ENCODE peak calls at places on chromosomes 11 and 22, in nine cellular contexts. K, R, E, B, Z, T, H, C and Q are unnamed samples.

GRCh38 chr11:110184974-110185597 is 91.9 kb downstream of the ZC3H12C start:
- DNase-seq in R (no peak), K (no peak), T (peak), B (no peak), C (no peak), E (no peak), H (no peak), Z (peak), Q (peak)

GRCh38 chr22:21643533-21644357 is 1.6 kb downstream of the SDF2L1 start:
- DNase-seq in K (no peak), R (no peak), E (no peak), C (no peak), Z (no peak), T (no peak), B (no peak), H (no peak), Q (no peak)

GRCh38 chr22:40325315-40325714 is 21.0 kb upstream of the ADSL start:
- DNase-seq in B (peak), T (no peak), R (no peak), K (peak), C (peak), Z (no peak), H (no peak), E (no peak), Q (no peak)

GRCh38 chr11:93020248-93021088 is 51.0 kb downstream of the MTNR1B start:
- DNase-seq in Z (peak), R (no peak), E (peak), B (no peak), C (no peak), T (peak), K (no peak), H (no peak), Q (peak)

GRCh38 chr22:30308518-30309230 is 18.1 kb downstream of the TBC1D10A start:
- DNase-seq in H (no peak), R (no peak), B (no peak), K (no peak), Z (peak), T (peak), C (no peak), E (no peak), Q (no peak)

GRCh38 chr11:60360621-60361020 is 17.7 kb upstream of the MS4A7 start:
- DNase-seq in C (no peak), Z (no peak), T (no peak), R (no peak), E (no peak), K (no peak), H (no peak), B (no peak), Q (no peak)

GRCh38 chr11:73539506-73540084 is 58.3 kb downstream of the FAM168A start:
- DNase-seq in C (no peak), E (no peak), H (no peak), T (no peak), Z (no peak), R (no peak), B (no peak), K (no peak), Q (no peak)

GRCh38 chr11:74685905-74686304 is 45.3 kb downstream of the CHRDL2 start:
- DNase-seq in T (no peak), E (no peak), K (no peak), Z (no peak), R (no peak), B (no peak), C (no peak), H (no peak), Q (no peak)

GRCh38 chr11:13126430-13126829 is 117.3 kb downstream of the RASSF10 start:
- DNase-seq in T (peak), Z (peak), K (no peak), C (no peak), B (no peak), E (no peak), H (no peak), R (no peak), Q (peak)

GRCh38 chr11:70799386-70799785 is 401.1 kb downstream of the CTTN start:
- DNase-seq in R (no peak), B (no peak), H (no peak), K (no peak), E (no peak), T (no peak), C (no peak), Z (no peak), Q (peak)

GRCh38 chr22:22897036-22897435 is 9.4 kb downstream of the IGLL5 start:
- DNase-seq in C (no peak), R (no peak), H (no peak), B (no peak), T (no peak), E (no peak), K (no peak), Z (no peak), Q (no peak)

GRCh38 chr11:47948137-47948536 is 32.2 kb upstream of the PTPRJ start:
- DNase-seq in B (no peak), C (peak), H (no peak), K (no peak), Z (no peak), E (no peak), R (no peak), T (no peak), Q (no peak)

GRCh38 chr11:2377511-2378443 is 667 bp downstream of the CD81 start:
- DNase-seq in K (peak), C (peak), Z (peak), B (peak), T (peak), R (no peak), H (peak), E (no peak), Q (peak)

GRCh38 chr11:91081440-91082088 is 858.7 kb upstream of the CHORDC1 start:
- DNase-seq in C (peak), K (no peak), R (no peak), Z (peak), E (no peak), H (peak), B (no peak), T (peak), Q (peak)

GRCh38 chr11:11036185-11037161 is 178.6 kb upstream of the ZBED5 start:
- DNase-seq in H (no peak), R (peak), T (peak), K (no peak), B (no peak), C (peak), E (peak), Z (peak), Q (peak)

GRCh38 chr11:67033661-67034166 is 10.8 kb downstream of the SYT12 start:
- DNase-seq in K (no peak), Z (peak), R (no peak), H (no peak), T (peak), E (peak), B (no peak), C (peak), Q (peak)

GRCh38 chr22:24414984-24415945 is 12.1 kb upstream of the ADORA2A start:
- DNase-seq in T (no peak), Z (peak), E (no peak), H (no peak), K (no peak), B (no peak), R (no peak), C (no peak), Q (no peak)

GRCh38 chr22:44550666-44551491 is 52.8 kb upstream of the RTL6 start:
- DNase-seq in E (peak), T (peak), Z (peak), K (no peak), B (no peak), H (peak), R (peak), C (peak), Q (peak)

GRCh38 chr11:20127671-20128527 is 32.4 kb downstream of the DBX1 start:
- DNase-seq in R (peak), Z (peak), E (no peak), C (peak), H (peak), T (peak), B (peak), K (peak), Q (peak)

GRCh38 chr11:62445314-62445740 is 26.5 kb downstream of the SCGB1A1 start:
- DNase-seq in Z (peak), R (no peak), H (peak), T (peak), E (no peak), C (no peak), K (no peak), B (no peak), Q (peak)

GRCh38 chr11:62443390-62444201 is 24.8 kb downstream of the SCGB1A1 start:
- DNase-seq in K (no peak), R (no peak), E (no peak), C (no peak), H (peak), B (no peak), Z (no peak), T (no peak), Q (no peak)

GRCh38 chr11:62446091-62446490 is 27.3 kb downstream of the SCGB1A1 start:
- DNase-seq in R (no peak), T (no peak), C (no peak), H (no peak), K (no peak), E (no peak), B (no peak), Z (no peak), Q (no peak)

GRCh38 chr11:62444835-62445234 is 26.0 kb downstream of the SCGB1A1 start:
- DNase-seq in R (no peak), T (no peak), E (no peak), Z (no peak), C (no peak), K (no peak), H (no peak), B (no peak), Q (no peak)

GRCh38 chr11:62444271-62444833 is 25.5 kb downstream of the SCGB1A1 start:
- DNase-seq in B (no peak), E (no peak), C (peak), K (no peak), Z (peak), H (peak), R (no peak), T (no peak), Q (peak)
- H3K4me3 ChIP-seq in B (no peak), E (peak), C (no peak), K (peak), Z (peak), H (peak), R (peak), T (peak), Q (peak)

GRCh38 chr11:16605440-16605970 is 132.9 kb upstream of the C11orf58 start:
- DNase-seq in R (peak), E (no peak), Z (peak), B (no peak), K (no peak), T (peak), H (no peak), C (peak), Q (peak)
- H3K4me3 ChIP-seq in R (peak), E (peak), Z (peak), B (peak), K (peak), T (peak), H (peak), C (peak), Q (peak)

DNA sequence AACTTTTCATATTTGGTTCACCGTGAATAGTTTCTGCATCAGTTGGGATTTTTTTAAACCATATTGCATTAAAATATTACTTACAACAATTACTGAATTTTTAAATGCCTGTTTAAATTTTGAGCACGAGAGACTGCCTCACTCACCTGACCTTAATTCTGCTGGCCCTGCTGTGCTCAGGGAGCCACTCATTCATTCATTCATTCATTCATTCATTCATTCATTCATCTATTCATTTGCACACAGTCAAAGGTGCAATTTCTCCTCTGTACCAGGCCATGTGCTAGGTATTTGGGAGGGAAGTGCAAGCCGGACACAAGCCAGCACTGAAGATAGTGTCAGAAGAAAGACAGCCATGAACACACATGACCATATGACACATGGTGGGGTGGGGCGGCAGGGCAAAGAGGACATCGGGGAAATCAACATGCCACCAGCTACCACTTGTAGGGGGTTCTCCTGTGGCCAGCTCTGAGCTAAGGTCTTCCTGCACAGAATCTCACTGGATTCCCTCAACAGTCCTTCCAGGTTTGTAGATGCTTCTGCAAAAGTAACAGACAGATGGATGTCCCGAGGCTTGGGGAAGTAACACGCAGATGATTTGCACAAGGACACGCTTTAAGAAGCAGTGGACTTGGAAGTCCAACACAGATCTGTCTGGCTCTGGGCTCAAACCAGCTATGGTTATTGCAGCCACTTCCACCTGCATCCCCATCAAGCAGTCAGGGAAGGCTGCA is 566 bp upstream of the CSF2RB start:
- DNase-seq in T (no peak), Z (no peak), H (no peak), R (peak), B (no peak), K (no peak), E (no peak), C (no peak), Q (no peak)
- H3K4me3 ChIP-seq in T (no peak), Z (no peak), H (peak), R (no peak), B (no peak), K (no peak), E (no peak), C (no peak), Q (no peak)

GRCh38 chr11:95922099-95922498 is 1.8 kb downstream of the MTMR2 start:
- DNase-seq in E (no peak), Z (no peak), T (peak), R (no peak), B (no peak), C (no peak), K (no peak), H (no peak), Q (no peak)
- H3K4me3 ChIP-seq in E (peak), Z (peak), T (no peak), R (no peak), B (no peak), C (peak), K (no peak), H (peak), Q (no peak)

GRCh38 chr11:84140386-84141169 is 854.4 kb upstream of the CCDC90B start:
- DNase-seq in B (no peak), H (no peak), T (peak), K (no peak), E (no peak), R (no peak), C (no peak), Z (peak), Q (no peak)
- H3K4me3 ChIP-seq in B (no peak), H (no peak), T (no peak), K (no peak), E (no peak), R (no peak), C (no peak), Z (no peak), Q (no peak)

GRCh38 chr11:119370486-119371046 is 10.9 kb downstream of the USP2 start:
- DNase-seq in H (peak), B (no peak), T (no peak), R (peak), E (no peak), K (no peak), C (peak), Z (peak), Q (no peak)
- H3K4me3 ChIP-seq in H (peak), B (no peak), T (no peak), R (no peak), E (no peak), K (no peak), C (no peak), Z (no peak), Q (no peak)

DNA sequence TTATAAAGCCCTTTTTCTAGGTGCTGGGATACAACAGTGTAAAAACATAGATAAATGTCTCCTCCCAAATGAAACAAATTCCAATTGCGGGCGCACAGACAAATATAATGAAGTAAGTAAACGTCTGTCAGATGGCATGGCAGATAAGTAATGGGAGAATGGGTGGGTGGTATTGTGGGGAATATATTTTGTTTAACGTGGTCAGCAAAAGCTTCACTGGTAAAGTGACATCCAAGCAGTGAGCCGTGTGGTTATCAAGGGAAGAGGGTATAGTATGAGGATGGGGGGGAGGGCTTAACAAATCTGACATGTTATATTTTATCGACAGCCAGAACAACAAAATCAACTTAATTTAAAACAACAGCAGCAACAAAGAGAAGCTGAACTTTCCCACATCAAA is 1.2 kb downstream of the SVIP start:
- DNase-seq in R (no peak), T (no peak), K (no peak), B (no peak), Z (no peak), H (no peak), E (no peak), C (no peak), Q (no peak)
- H3K4me3 ChIP-seq in R (no peak), T (no peak), K (peak), B (peak), Z (no peak), H (peak), E (peak), C (peak), Q (peak)

GRCh38 chr11:114291381-114291780 is 4.8 kb upstream of the NNMT start:
- DNase-seq in K (no peak), C (no peak), E (no peak), B (no peak), H (no peak), Z (peak), R (peak), T (peak), Q (peak)
- H3K4me3 ChIP-seq in K (no peak), C (no peak), E (no peak), B (no peak), H (peak), Z (peak), R (peak), T (no peak), Q (no peak)

DNA sequence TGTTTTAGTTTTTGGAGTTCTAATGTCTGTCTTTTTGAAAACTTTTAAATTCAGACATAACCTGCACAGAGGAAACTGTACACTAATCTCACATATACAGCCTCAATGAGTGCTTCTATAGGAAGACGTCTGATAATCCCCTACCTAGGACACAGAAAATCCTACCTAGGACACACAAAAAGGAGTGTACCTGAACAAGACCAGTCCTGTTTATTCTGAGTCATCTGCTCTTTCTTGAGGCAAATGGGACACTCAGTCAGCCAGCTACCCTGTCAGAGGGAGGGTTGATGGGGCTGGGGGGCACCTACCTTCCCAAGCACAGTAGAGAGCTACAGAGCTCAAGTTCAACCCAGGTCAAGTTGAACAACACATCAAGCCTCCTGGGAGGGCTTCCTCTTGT is 346.6 kb upstream of the NCAM1 start:
- DNase-seq in R (no peak), B (no peak), Z (no peak), K (no peak), C (no peak), E (no peak), H (no peak), T (no peak), Q (no peak)
- H3K4me3 ChIP-seq in R (no peak), B (no peak), Z (no peak), K (no peak), C (no peak), E (no peak), H (no peak), T (no peak), Q (no peak)